ENCODE peak calls at places on chromosomes 6 and 20, in nine cellular contexts. V is EH; N is WTC11; Y is B cell; L is dorsolateral prefrontal cortex; E is activated gamma-delta T cell treated with anti-CD3 and anti-CD28 coated beads, Interleukin-2, amount 50 U/mL, for 16 hours; G is stimulated activated naive B cell treated with anti-CD40 and anti-IgM and Interleukin-4, amounts not matched to agents 10 μg/mL and 1 μg/mL and 100 μg/mL, for 72 hours; A is progenitor cell of endocrine pancreas; O is prostate gland. K is an unnamed sample.

GRCh38 chr6:101722481-101722880 is 329.0 kb downstream of the GRIK2 start:
- DNase-seq in V (no peak), N (no peak), Y (no peak), L (no peak), E (no peak), G (no peak), A (no peak), O (no peak), K (no peak)

GRCh38 chr6:157912326-157912725 is 69.3 kb upstream of the SYNJ2 start:
- DNase-seq in V (peak), N (no peak), Y (no peak), L (peak), E (no peak), G (no peak), A (no peak), O (no peak), K (no peak)

GRCh38 chr6:109793793-109794192 is 102.7 kb downstream of the FIG4 start:
- DNase-seq in V (peak), N (no peak), Y (no peak), L (no peak), E (no peak), G (no peak), A (no peak), O (peak), K (no peak)

GRCh38 chr20:36872857-36873256 is 3.1 kb upstream of the TLDC2 start:
- DNase-seq in V (peak), N (no peak), Y (no peak), L (no peak), E (no peak), G (no peak), A (no peak), O (no peak), K (no peak)

GRCh38 chr6:10759884-10760329 is 12.3 kb downstream of the TMEM14B start:
- DNase-seq in V (peak), N (no peak), Y (no peak), L (peak), E (no peak), G (no peak), A (no peak), O (no peak), K (no peak)

GRCh38 chr6:73943401-73943800 is 247.4 kb downstream of the CD109 start:
- DNase-seq in V (no peak), N (no peak), Y (no peak), L (no peak), E (no peak), G (no peak), A (no peak), O (no peak), K (no peak)

GRCh38 chr6:144321839-144322591 is 36.9 kb downstream of the UTRN start:
- DNase-seq in V (peak), N (no peak), Y (no peak), L (no peak), E (no peak), G (no peak), A (no peak), O (no peak), K (no peak)

GRCh38 chr6:3455490-3456394 is 1.1 kb downstream of the SLC22A23 start:
- DNase-seq in V (peak), N (peak), Y (no peak), L (peak), E (no peak), G (no peak), A (peak), O (peak), K (no peak)

GRCh38 chr6:160069050-160069454 is 52.6 kb upstream of the SLC22A1 start:
- DNase-seq in V (no peak), N (no peak), Y (peak), L (no peak), E (peak), G (peak), A (no peak), O (no peak), K (no peak)

GRCh38 chr6:12101048-12101447 is 88.9 kb downstream of the HIVEP1 start:
- DNase-seq in V (no peak), N (no peak), Y (no peak), L (no peak), E (no peak), G (no peak), A (no peak), O (no peak), K (no peak)

GRCh38 chr6:136682292-136682691 is 110.0 kb downstream of the MAP3K5 start:
- DNase-seq in V (no peak), N (no peak), Y (no peak), L (no peak), E (no peak), G (no peak), A (no peak), O (no peak), K (no peak)

GRCh38 chr20:61762886-61763739 is 302.6 kb downstream of the TAF4 start:
- DNase-seq in V (no peak), N (no peak), Y (no peak), L (no peak), E (no peak), G (no peak), A (no peak), O (no peak), K (no peak)

GRCh38 chr6:134074151-134074712 is 21.8 kb upstream of the SLC2A12 start:
- DNase-seq in V (no peak), N (peak), Y (no peak), L (peak), E (no peak), G (no peak), A (peak), O (no peak), K (peak)

GRCh38 chr20:63059684-63060056 is 52.9 kb upstream of the BHLHE23 start:
- DNase-seq in V (no peak), N (peak), Y (no peak), L (no peak), E (no peak), G (no peak), A (no peak), O (no peak), K (no peak)

GRCh38 chr6:159874475-159874874 is 16.3 kb upstream of the MAS1 start:
- DNase-seq in V (peak), N (no peak), Y (no peak), L (peak), E (no peak), G (no peak), A (no peak), O (no peak), K (no peak)

GRCh38 chr6:31723980-31724691 is 963 bp downstream of the MPIG6B start:
- DNase-seq in V (no peak), N (no peak), Y (peak), L (no peak), E (no peak), G (no peak), A (no peak), O (no peak), K (no peak)

GRCh38 chr6:68633654-68634502 is 1.2 kb upstream of the ADGRB3 start:
- DNase-seq in V (no peak), N (no peak), Y (no peak), L (no peak), E (no peak), G (no peak), A (no peak), O (no peak), K (peak)

GRCh38 chr20:61839223-61839911 is 226.3 kb downstream of the TAF4 start:
- DNase-seq in V (no peak), N (no peak), Y (no peak), L (no peak), E (no peak), G (no peak), A (no peak), O (no peak), K (no peak)

GRCh38 chr6:37244430-37245310 is 12.9 kb upstream of the TBC1D22B start:
- DNase-seq in V (peak), N (no peak), Y (no peak), L (peak), E (no peak), G (no peak), A (no peak), O (peak), K (no peak)

GRCh38 chr6:81238390-81238789 is 514.1 kb downstream of the TENT5A start:
- DNase-seq in V (peak), N (no peak), Y (no peak), L (no peak), E (no peak), G (no peak), A (no peak), O (no peak), K (no peak)

GRCh38 chr6:33073431-33073871 is at the start of gene HLA-DPA1:
- DNase-seq in V (peak), N (no peak), Y (peak), L (no peak), E (peak), G (peak), A (no peak), O (no peak), K (peak)

GRCh38 chr6:151493495-151494234 is at the start of gene CCDC170:
- DNase-seq in V (peak), N (peak), Y (no peak), L (peak), E (no peak), G (peak), A (peak), O (no peak), K (peak)

GRCh38 chr20:41437836-41438235 is 71.2 kb upstream of the EMILIN3 start:
- DNase-seq in V (no peak), N (no peak), Y (no peak), L (no peak), E (no peak), G (no peak), A (no peak), O (no peak), K (no peak)

GRCh38 chr6:28125396-28125795 is 987 bp downstream of the ZSCAN16 start:
- DNase-seq in V (no peak), N (no peak), Y (no peak), L (no peak), E (no peak), G (no peak), A (no peak), O (no peak), K (no peak)

GRCh38 chr6:79149884-79150283 is 71.8 kb upstream of the PHIP start:
- DNase-seq in V (no peak), N (no peak), Y (no peak), L (no peak), E (no peak), G (no peak), A (no peak), O (no peak), K (no peak)

GRCh38 chr6:84581494-84582259 is 182.7 kb downstream of the TBX18 start:
- DNase-seq in V (peak), N (no peak), Y (no peak), L (no peak), E (no peak), G (no peak), A (no peak), O (no peak), K (no peak)

GRCh38 chr6:5389086-5389745 is 127.9 kb downstream of the FARS2 start:
- DNase-seq in V (peak), N (no peak), Y (no peak), L (no peak), E (no peak), G (no peak), A (no peak), O (no peak), K (no peak)

GRCh38 chr6:111941686-111942330 is 68.6 kb upstream of the FYN start:
- DNase-seq in V (no peak), N (no peak), Y (no peak), L (no peak), E (no peak), G (no peak), A (no peak), O (no peak), K (no peak)

GRCh38 chr6:24990227-24990843 is 54.6 kb upstream of the RIPOR2 start:
- DNase-seq in V (peak), N (no peak), Y (no peak), L (no peak), E (no peak), G (no peak), A (no peak), O (no peak), K (no peak)

GRCh38 chr20:25282034-25282781 is 34.3 kb downstream of the PYGB start:
- DNase-seq in V (no peak), N (peak), Y (no peak), L (peak), E (no peak), G (no peak), A (no peak), O (no peak), K (no peak)

GRCh38 chr6:158040804-158041347 is 59.2 kb downstream of the SYNJ2 start:
- DNase-seq in V (no peak), N (no peak), Y (no peak), L (no peak), E (no peak), G (no peak), A (no peak), O (no peak), K (no peak)

GRCh38 chr20:1876217-1876921 is 18.8 kb upstream of the SIRPA start:
- DNase-seq in V (no peak), N (no peak), Y (no peak), L (no peak), E (no peak), G (no peak), A (no peak), O (no peak), K (peak)